ENCODE peak calls at places on chromosomes 3 and 15, in ten cellular contexts. X, Q, O, V, T, U, N, J, L and E are unnamed samples.

GRCh38 chr3:20060924-20061323 is 20.7 kb downstream of the KAT2B start:
- DNase-seq in T (no peak), U (peak), Q (peak), N (no peak), O (peak), L (no peak), X (no peak), V (no peak), J (peak), E (peak)

GRCh38 chr15:92655178-92655995 is at the start of gene FAM174B:
- DNase-seq in X (peak), U (peak), J (no peak), T (no peak), O (no peak), N (no peak), Q (peak), L (no peak), V (no peak), E (no peak)

GRCh38 chr3:129051776-129052400 is 8.7 kb upstream of the GP9 start:
- DNase-seq in X (no peak), O (peak), V (no peak), T (no peak), Q (no peak), J (no peak), U (no peak), L (no peak), N (peak), E (peak)

GRCh38 chr15:62403164-62403809 is 238.2 kb upstream of the C2CD4B start:
- DNase-seq in Q (peak), O (peak), U (peak), X (no peak), T (no peak), J (peak), V (no peak), L (no peak), N (no peak), E (peak)

GRCh38 chr3:9913601-9914000 is 3.3 kb upstream of the IL17RC start:
- DNase-seq in X (peak), O (no peak), V (no peak), U (no peak), N (no peak), L (no peak), Q (no peak), T (no peak), J (no peak), E (no peak)

GRCh38 chr3:3023106-3023505 is 87.1 kb downstream of the IL5RA start:
- DNase-seq in L (no peak), X (peak), U (no peak), V (no peak), O (no peak), Q (no peak), J (no peak), N (no peak), T (no peak), E (no peak)

GRCh38 chr3:88151358-88151757 is 1.6 kb downstream of the C3orf38 start:
- DNase-seq in Q (peak), U (peak), V (no peak), X (no peak), T (peak), N (no peak), J (no peak), O (peak), L (no peak), E (peak)

GRCh38 chr3:144636833-144637232 is 665.2 kb downstream of the DIPK2A start:
- DNase-seq in Q (no peak), O (no peak), U (no peak), X (no peak), L (no peak), V (no peak), T (no peak), J (no peak), N (no peak), E (no peak)

GRCh38 chr3:106329505-106329904 is 460.7 kb upstream of the CBLB start:
- DNase-seq in N (no peak), V (no peak), J (peak), O (no peak), U (no peak), T (no peak), L (no peak), X (no peak), Q (no peak), E (no peak)

GRCh38 chr3:183315739-183316138 is 62.7 kb downstream of the B3GNT5 start:
- DNase-seq in U (no peak), O (no peak), X (no peak), V (no peak), L (no peak), Q (no peak), J (no peak), N (no peak), T (no peak), E (no peak)

GRCh38 chr3:84666468-84666867 is 292.3 kb upstream of the CADM2 start:
- DNase-seq in V (no peak), U (no peak), T (no peak), X (no peak), N (no peak), L (no peak), J (no peak), O (no peak), Q (no peak), E (no peak)

GRCh38 chr15:68407141-68407885 is 24.6 kb downstream of the ITGA11 start:
- DNase-seq in J (no peak), N (peak), Q (peak), O (no peak), V (no peak), X (no peak), U (peak), L (peak), T (no peak), E (peak)

GRCh38 chr3:48662140-48662752 is 440 bp downstream of the CELSR3 start:
- DNase-seq in O (no peak), J (no peak), X (no peak), U (no peak), T (no peak), V (no peak), N (no peak), Q (no peak), L (no peak), E (no peak)

GRCh38 chr3:154862265-154862664 is 217.9 kb upstream of the MME start:
- DNase-seq in O (peak), Q (peak), X (no peak), V (no peak), N (no peak), U (peak), T (peak), L (peak), J (peak), E (no peak)

GRCh38 chr3:15325228-15325627 is 7.2 kb downstream of the SH3BP5 start:
- DNase-seq in Q (peak), X (peak), N (no peak), V (no peak), J (peak), U (peak), O (no peak), T (no peak), L (no peak), E (peak)

GRCh38 chr3:52428151-52429005 is 16.5 kb downstream of the SEMA3G start:
- DNase-seq in T (peak), J (peak), L (peak), O (peak), U (peak), Q (peak), X (peak), V (no peak), N (peak), E (peak)

GRCh38 chr3:46208167-46208704 is at the start of gene CCR1:
- DNase-seq in N (peak), V (no peak), O (peak), U (peak), J (peak), L (no peak), X (no peak), T (peak), Q (peak), E (peak)

GRCh38 chr3:122679467-122680291 is 960 bp upstream of the PARP14 start:
- DNase-seq in U (peak), O (peak), N (peak), X (peak), J (peak), L (no peak), Q (peak), V (no peak), T (peak), E (peak)

GRCh38 chr3:129020691-129021090 is 19.6 kb downstream of the EFCC1 start:
- DNase-seq in Q (no peak), J (no peak), X (no peak), V (no peak), O (no peak), T (no peak), N (no peak), U (no peak), L (no peak), E (no peak)

GRCh38 chr15:69976366-69976994 is 121.2 kb downstream of the TLE3 start:
- DNase-seq in N (no peak), J (peak), L (peak), V (no peak), O (peak), U (peak), T (peak), Q (peak), X (no peak), E (peak)

GRCh38 chr3:189236352-189236751 is 64.6 kb downstream of the TPRG1 start:
- DNase-seq in V (no peak), L (no peak), Q (no peak), T (no peak), O (no peak), J (no peak), X (no peak), U (no peak), N (no peak), E (no peak)

GRCh38 chr3:197525706-197526105 is 30.1 kb downstream of the BDH1 start:
- DNase-seq in Q (peak), X (no peak), V (no peak), T (no peak), L (no peak), J (peak), U (peak), O (no peak), N (no peak), E (peak)

DNA sequence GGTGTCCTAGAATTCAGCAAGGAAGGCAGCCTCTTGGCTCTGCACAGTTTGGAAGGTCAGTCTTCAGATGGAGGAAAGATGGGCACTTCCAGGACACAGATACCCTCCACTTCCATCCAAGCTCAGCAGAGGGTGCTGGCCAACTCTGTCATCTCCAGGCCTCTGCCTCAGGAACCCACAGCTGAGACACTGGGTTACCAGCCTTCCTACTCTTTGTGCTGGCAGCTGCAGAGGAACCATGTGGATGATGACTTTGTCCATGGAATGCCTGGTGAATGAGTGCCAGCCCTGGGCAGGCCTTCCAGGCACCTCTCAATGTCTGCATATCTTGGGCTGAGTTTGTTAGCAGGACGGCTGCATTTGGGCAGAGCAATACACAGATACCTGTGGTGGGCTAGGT is 325.6 kb upstream of the CTDSPL start:
- DNase-seq in Q (no peak), T (no peak), O (no peak), N (no peak), U (no peak), X (no peak), V (no peak), J (no peak), L (no peak), E (no peak)
- H3K4me3 ChIP-seq in Q (no peak), T (no peak), O (no peak), N (no peak), U (no peak), X (no peak), V (no peak), J (no peak), L (no peak), E (no peak)

GRCh38 chr15:100918690-100919480 is at the start of gene LRRK1:
- DNase-seq in X (peak), V (no peak), U (peak), J (peak), L (no peak), Q (peak), T (peak), O (peak), N (no peak), E (peak)

GRCh38 chr15:100918034-100918689 is 995 bp upstream of the LRRK1 start:
- DNase-seq in L (peak), Q (peak), X (peak), N (peak), V (peak), T (peak), J (peak), U (peak), O (peak), E (peak)

GRCh38 chr15:100911086-100911485 is 8.1 kb upstream of the LRRK1 start:
- DNase-seq in O (no peak), Q (no peak), L (no peak), T (no peak), U (no peak), N (no peak), X (no peak), V (no peak), J (no peak), E (no peak)

GRCh38 chr15:100913961-100914360 is 5.2 kb upstream of the LRRK1 start:
- DNase-seq in V (no peak), Q (no peak), U (no peak), O (no peak), T (no peak), L (no peak), N (no peak), J (no peak), X (no peak), E (no peak)

GRCh38 chr15:100914876-100915275 is 4.3 kb upstream of the LRRK1 start:
- DNase-seq in Q (no peak), T (no peak), X (no peak), N (no peak), L (no peak), U (no peak), O (peak), V (no peak), J (peak), E (peak)
- TF ChIP-seq CTCF in Q (peak), T (peak), X (peak), N (no peak), L (peak), U (peak), O (peak), V (no peak), J (peak), E (no peak)

DNA sequence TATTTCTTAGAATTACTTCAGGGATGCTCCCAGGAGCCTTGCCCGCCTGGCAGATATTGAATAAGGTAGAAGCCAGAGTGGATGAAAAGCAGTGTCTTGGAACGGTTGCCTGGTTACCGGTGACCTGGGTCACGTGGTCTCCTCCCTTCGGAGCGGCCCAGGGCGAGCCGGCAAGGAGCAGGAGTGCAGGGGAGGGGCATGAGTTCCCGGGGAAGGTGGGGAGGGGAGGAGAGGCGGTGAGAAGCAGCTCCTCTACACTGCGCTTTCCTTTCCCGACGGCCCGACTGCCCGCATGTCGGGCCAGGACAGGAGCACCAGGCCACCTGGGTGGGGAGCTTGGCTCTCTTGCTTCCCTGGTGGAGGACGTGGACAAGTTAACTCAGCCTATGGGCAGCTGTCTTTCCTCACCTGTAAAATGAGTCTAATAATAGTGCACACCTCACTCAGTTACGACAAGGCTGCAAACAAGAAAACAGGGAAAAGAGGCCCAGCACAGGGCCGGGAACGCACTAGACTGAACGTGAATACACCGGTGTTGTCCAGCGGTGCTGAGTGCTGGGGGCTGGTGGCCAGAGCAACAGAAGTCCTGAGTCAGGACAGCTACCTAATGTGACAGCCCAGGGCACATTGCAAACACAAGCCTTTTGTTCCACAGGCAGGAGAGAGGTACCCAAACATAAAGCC is 198.3 kb downstream of the ADAMTS9 start:
- DNase-seq in U (no peak), X (peak), J (no peak), V (no peak), N (no peak), O (peak), L (no peak), T (no peak), Q (peak), E (no peak)
- H3K4me3 ChIP-seq in U (no peak), X (peak), J (no peak), V (peak), N (no peak), O (peak), L (no peak), T (no peak), Q (no peak), E (no peak)

GRCh38 chr3:156106721-156107373 is 13.5 kb upstream of the KCNAB1 start:
- DNase-seq in U (no peak), Q (no peak), O (no peak), T (no peak), X (no peak), J (no peak), N (no peak), V (no peak), L (no peak), E (no peak)
- TF ChIP-seq CTCF in U (peak), Q (no peak), O (no peak), T (no peak), X (peak), J (no peak), N (no peak), V (no peak), L (peak), E (no peak)

DNA sequence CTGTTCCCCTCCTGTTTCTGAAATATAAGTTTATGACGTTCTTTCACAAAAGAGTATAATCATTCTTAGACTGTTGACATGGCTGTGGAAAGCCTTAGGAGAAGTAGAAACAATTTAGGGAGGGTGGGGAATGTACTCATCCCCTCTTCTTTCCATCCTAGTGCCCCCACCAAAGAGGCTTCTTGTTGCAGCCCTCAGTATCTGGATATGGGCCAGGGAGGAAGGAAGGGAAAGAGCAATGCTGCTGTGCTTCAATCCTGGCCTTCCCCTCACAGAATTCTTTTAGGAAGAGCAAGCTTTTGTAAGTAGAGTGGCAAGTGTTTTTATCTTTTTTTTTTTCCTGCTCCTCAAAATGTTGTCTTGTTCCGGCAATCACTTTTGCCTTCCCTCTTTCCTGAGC is 1.7 kb downstream of the INAFM2 start:
- DNase-seq in T (no peak), J (peak), Q (no peak), N (no peak), L (no peak), V (no peak), X (no peak), U (no peak), O (no peak), E (no peak)
- H3K4me3 ChIP-seq in T (no peak), J (peak), Q (peak), N (peak), L (peak), V (peak), X (no peak), U (no peak), O (no peak), E (peak)